ENCODE peak calls at places on chromosome 19, in five cellular contexts. G, Y, R, A and X are unnamed samples.
A peak's percentile ranks its signal among the peaks of the same experiment; 100 is the strongest.

GRCh38 chr19:55452381-55453325 is 8.8 kb downstream of the ISOC2 start:
- DNase-seq in G (peak; percentile 75), A (peak; percentile 92), Y (peak; percentile 94), R (no peak), X (peak; percentile 41)

GRCh38 chr19:16111909-16112752 is 442 bp downstream of the RAB8A start:
- DNase-seq in G (no peak), R (no peak), A (no peak), Y (no peak), X (no peak)

GRCh38 chr19:48738557-48739399 is 1.6 kb downstream of the RASIP1 start:
- DNase-seq in G (peak; percentile 94), Y (peak; percentile 98), R (peak; percentile 90), A (peak; percentile 97), X (no peak)

GRCh38 chr19:8126511-8126910 is 22.9 kb downstream of the FBN3 start:
- DNase-seq in G (no peak), Y (no peak), A (no peak), R (no peak), X (no peak)

GRCh38 chr19:29645911-29646310 is 19.4 kb upstream of the PLEKHF1 start:
- DNase-seq in G (peak; percentile 71), Y (no peak), A (no peak), R (no peak), X (no peak)

GRCh38 chr19:52725528-52725961 is 9.3 kb downstream of the ZNF611 start:
- DNase-seq in R (no peak), A (no peak), Y (no peak), G (no peak), X (no peak)

GRCh38 chr19:52739576-52739975 is 4.7 kb upstream of the ZNF611 start:
- DNase-seq in G (no peak), Y (no peak), A (no peak), R (no peak), X (no peak)

GRCh38 chr19:39177736-39178135 is 19.0 kb upstream of the NCCRP1 start:
- DNase-seq in R (no peak), Y (no peak), G (no peak), A (no peak), X (no peak)

GRCh38 chr19:48568345-48568886 is 16.4 kb downstream of the SULT2B1 start:
- DNase-seq in Y (peak; percentile 26), R (peak; percentile 91), A (peak; percentile 88), G (peak; percentile 77), X (peak; percentile 56)

GRCh38 chr19:14432817-14433453 is at the start of gene PKN1:
- DNase-seq in A (peak; percentile 52), Y (peak; percentile 91), G (peak; percentile 53), R (no peak), X (no peak)

GRCh38 chr19:20051841-20052768 is 12.8 kb upstream of the ZNF682 start:
- DNase-seq in R (peak; percentile 97), G (peak; percentile 90), A (peak; percentile 100), Y (peak; percentile 98), X (peak; percentile 98)

GRCh38 chr19:19077103-19077502 is 13.3 kb downstream of the SLC25A42 start:
- DNase-seq in Y (no peak), G (no peak), R (no peak), A (no peak), X (no peak)

GRCh38 chr19:16435238-16435911 is 36.4 kb downstream of the EPS15L1 start:
- DNase-seq in A (peak; percentile 57), Y (no peak), G (peak; percentile 80), R (peak; percentile 57), X (peak; percentile 18)

DNA sequence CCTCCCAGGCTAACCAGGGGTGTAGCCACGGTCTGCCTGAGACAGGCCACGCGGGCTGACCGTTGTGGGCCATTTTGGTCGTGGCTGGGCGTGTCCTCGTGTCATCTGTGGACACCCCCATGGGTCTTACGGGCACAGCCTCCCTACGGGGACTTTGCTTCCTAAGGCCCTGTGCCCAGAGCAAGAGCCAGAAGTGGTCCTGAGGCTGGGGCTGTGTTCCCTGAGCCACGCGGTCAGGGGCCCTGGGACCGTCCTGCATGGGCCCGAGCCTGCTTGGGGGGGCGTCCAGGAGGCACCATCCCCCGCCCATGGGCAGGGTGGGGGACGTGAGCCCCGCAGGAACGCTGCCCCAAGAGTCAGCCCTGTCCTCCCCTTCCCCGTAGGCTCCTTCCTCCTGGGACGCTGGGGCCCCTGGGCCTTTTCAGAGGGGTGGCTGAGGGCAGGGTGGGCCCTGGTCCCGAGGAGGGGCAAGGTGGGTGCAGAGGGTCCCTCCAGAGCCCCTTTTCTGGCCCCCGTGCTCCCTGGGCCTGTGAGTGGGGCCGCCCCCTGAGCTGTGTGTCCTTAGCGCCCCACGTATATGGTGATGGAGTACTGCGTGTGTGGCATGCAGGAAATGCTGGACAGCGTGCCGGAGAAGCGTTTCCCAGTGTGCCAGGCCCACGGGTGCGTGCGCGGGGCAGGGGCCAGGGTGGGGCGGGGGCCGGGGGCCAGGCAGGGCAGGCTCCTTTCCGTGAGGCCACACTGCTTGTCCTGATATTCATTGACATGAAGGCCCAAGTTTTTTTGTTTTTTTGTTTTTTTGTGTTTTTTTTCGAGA is 13.4 kb downstream of the STK11 start:
- DNase-seq in A (no peak), G (no peak), R (no peak), Y (no peak), X (no peak)
- H3K27ac ChIP-seq in A (no peak overlapping the region), G (no peak overlapping the region), R (peak overlapping the region; percentile 72), Y (no peak overlapping the region), X (no peak overlapping the region)

DNA sequence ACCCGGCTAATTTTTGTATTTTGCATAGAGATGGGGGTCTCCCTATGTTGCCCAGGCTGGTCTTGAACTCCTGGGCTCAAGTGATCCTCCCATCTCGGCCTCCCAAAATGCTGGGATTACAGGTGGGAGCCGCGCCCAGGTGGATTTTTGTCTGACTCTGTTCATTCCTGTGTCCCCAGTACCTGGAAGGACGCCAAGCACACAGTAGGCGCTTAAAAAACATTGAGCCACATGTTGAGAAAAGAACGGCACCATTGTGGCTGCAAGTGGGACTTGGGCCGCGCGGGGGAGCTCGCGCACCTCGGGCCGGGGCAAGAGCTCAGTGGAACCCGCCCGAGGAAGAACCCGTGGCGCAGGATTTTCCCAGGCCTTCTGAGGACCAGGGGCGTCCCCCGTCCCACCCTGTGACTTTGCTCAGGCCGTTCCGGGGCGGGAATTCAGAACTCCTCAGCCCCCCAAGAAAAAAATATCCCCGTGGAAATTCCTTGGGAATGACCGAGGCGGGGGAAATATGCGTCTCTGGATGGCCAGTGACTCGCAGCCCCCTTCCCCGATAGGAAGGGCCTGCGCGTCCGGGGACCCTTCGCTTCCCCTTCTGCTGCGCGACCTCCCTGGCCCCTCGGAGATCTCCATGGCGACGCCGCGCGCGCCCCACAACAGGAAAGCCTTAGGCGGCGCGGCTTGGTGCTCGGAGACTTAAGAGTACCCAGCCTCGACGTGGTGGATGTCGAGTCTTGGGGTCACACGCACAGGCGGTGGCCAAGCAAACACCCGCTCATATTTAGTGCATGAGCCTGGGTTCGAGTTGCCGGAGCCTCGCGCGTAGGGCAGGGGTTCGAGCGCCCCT is 1.4 kb upstream of the ICAM1 start:
- DNase-seq in A (peak; percentile 77), R (peak; percentile 83), G (peak; percentile 76), Y (peak; percentile 87), X (no peak)
- H3K27ac ChIP-seq in A (no peak overlapping the region), R (peak overlapping the region; percentile 91), G (no peak overlapping the region), Y (no peak overlapping the region), X (no peak overlapping the region)

DNA sequence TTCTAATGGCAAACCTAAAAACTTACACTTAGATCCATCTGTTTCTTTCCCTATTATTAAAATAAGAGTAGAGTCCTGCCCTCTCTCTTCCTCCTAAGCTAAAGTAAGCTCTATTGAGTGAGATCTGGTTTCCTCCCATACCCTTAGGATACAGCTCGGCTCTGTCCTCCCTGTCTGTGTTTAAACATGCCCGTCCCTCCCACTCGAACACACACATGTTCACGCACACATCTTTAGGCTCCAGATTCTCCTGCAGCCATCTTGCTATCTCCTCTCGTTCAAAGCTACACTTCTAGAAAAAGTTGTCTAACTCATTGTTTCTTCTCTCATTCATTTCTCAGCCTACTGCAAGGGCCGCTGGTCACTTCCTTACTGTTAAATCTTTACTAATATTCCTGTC is 15.1 kb upstream of the CEBPG start:
- DNase-seq in R (no peak), Y (no peak), G (no peak), A (no peak), X (peak; percentile 72)
- H3K27ac ChIP-seq in R (no peak overlapping the region), Y (no peak overlapping the region), G (no peak overlapping the region), A (no peak overlapping the region), X (peak overlapping the region; percentile 68)

GRCh38 chr19:5080809-5081208 is 111.9 kb downstream of the KDM4B start:
- DNase-seq in R (no peak), Y (no peak), A (no peak), G (no peak), X (no peak)

GRCh38 chr19:5078179-5078578 is 109.3 kb downstream of the KDM4B start:
- DNase-seq in Y (no peak), G (no peak), R (no peak), A (no peak), X (no peak)

GRCh38 chr19:5078666-5079409 is 109.9 kb downstream of the KDM4B start:
- DNase-seq in G (no peak), A (no peak), Y (no peak), R (no peak), X (no peak)

GRCh38 chr19:5080030-5080644 is 111.2 kb downstream of the KDM4B start:
- DNase-seq in G (no peak), Y (no peak), R (no peak), A (no peak), X (no peak)

DNA sequence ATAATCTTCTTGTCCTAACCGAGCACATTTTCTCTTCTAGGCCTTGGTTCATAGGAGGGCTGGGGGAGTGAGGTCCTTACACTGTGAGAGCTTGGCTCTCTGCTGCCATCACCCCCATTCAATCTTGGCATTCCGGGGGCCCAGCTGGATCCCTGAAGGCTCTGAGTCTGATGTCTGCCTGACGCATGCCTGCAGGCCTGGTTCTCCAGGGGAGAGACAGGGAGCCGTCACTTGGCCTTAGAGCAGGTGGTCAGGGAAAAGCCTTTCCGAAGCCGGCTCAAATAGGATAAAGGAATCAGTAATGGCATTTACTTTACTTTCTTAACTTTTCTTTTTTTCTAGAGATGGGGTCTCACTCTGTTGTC is 110.5 kb downstream of the KDM4B start:
- DNase-seq in A (no peak), R (no peak), Y (no peak), G (no peak), X (no peak)
- H3K27ac ChIP-seq in A (no peak overlapping the region), R (no peak overlapping the region), Y (no peak overlapping the region), G (no peak overlapping the region), X (no peak overlapping the region)

GRCh38 chr19:34350161-34350561 is 14.8 kb upstream of the GPI start:
- DNase-seq in G (no peak), Y (no peak), A (no peak), R (no peak), X (no peak)

GRCh38 chr19:34347561-34348165 is 17.3 kb upstream of the GPI start:
- DNase-seq in R (no peak), G (no peak), A (no peak), Y (no peak), X (no peak)

GRCh38 chr19:34353546-34353945 is 11.4 kb upstream of the GPI start:
- DNase-seq in A (no peak), Y (no peak), R (no peak), G (no peak), X (no peak)

GRCh38 chr19:34348899-34349487 is 16.0 kb upstream of the GPI start:
- DNase-seq in Y (no peak), R (no peak), G (no peak), A (no peak), X (no peak)

GRCh38 chr19:34351382-34351802 is 13.6 kb upstream of the GPI start:
- DNase-seq in G (no peak), A (no peak), R (no peak), Y (no peak), X (no peak)
- H3K27ac ChIP-seq in G (no peak overlapping the region), A (no peak overlapping the region), R (no peak overlapping the region), Y (no peak overlapping the region), X (no peak overlapping the region)

GRCh38 chr19:45501730-45502014 is 3.4 kb downstream of the PPM1N start:
- DNase-seq in Y (no peak), R (no peak), A (no peak), G (no peak), X (no peak)
- H3K27ac ChIP-seq in Y (no peak overlapping the region), R (no peak overlapping the region), A (no peak overlapping the region), G (no peak overlapping the region), X (no peak overlapping the region)